ENCODE peak calls at places on chromosomes 2 and 18, in seven cellular contexts. One of them, this sample, is unnamed.

GRCh38 chr2:32068-32467 is 14.2 kb downstream of the FAM110C start:
- DNase-seq in NCI-H460: no peak
- DNase-seq in HEK293T: no peak
- DNase-seq in iris pigment epithelial cell: no peak
- DNase-seq in dermis microvascular lymphatic vessel endothelial cell: no peak
- DNase-seq in activated T-cell treated with anti-CD3 and anti-CD28 coated beads for 1 hour: no peak
- DNase-seq in sciatic nerve: no peak
- DNase-seq in this sample: no peak

GRCh38 chr2:152376968-152377367 is 42.0 kb downstream of the FMNL2 start:
- DNase-seq in iris pigment epithelial cell: no peak
- DNase-seq in dermis microvascular lymphatic vessel endothelial cell: peak
- DNase-seq in HEK293T: no peak
- DNase-seq in NCI-H460: no peak
- DNase-seq in sciatic nerve: no peak
- DNase-seq in activated T-cell treated with anti-CD3 and anti-CD28 coated beads for 1 hour: no peak
- DNase-seq in this sample: no peak

GRCh38 chr2:196442211-196442610 is 197.3 kb upstream of the CCDC150 start:
- DNase-seq in iris pigment epithelial cell: peak
- DNase-seq in HEK293T: no peak
- DNase-seq in NCI-H460: no peak
- DNase-seq in activated T-cell treated with anti-CD3 and anti-CD28 coated beads for 1 hour: no peak
- DNase-seq in dermis microvascular lymphatic vessel endothelial cell: no peak
- DNase-seq in sciatic nerve: no peak
- DNase-seq in this sample: no peak

GRCh38 chr2:104702451-104702850 is 151.5 kb upstream of the POU3F3 start:
- DNase-seq in NCI-H460: no peak
- DNase-seq in sciatic nerve: no peak
- DNase-seq in iris pigment epithelial cell: no peak
- DNase-seq in activated T-cell treated with anti-CD3 and anti-CD28 coated beads for 1 hour: no peak
- DNase-seq in dermis microvascular lymphatic vessel endothelial cell: no peak
- DNase-seq in HEK293T: peak
- DNase-seq in this sample: no peak

GRCh38 chr18:8610442-8610801 is 1.2 kb downstream of the RAB12 start:
- DNase-seq in sciatic nerve: no peak
- DNase-seq in NCI-H460: no peak
- DNase-seq in iris pigment epithelial cell: peak
- DNase-seq in HEK293T: no peak
- DNase-seq in activated T-cell treated with anti-CD3 and anti-CD28 coated beads for 1 hour: no peak
- DNase-seq in dermis microvascular lymphatic vessel endothelial cell: peak
- DNase-seq in this sample: peak

GRCh38 chr18:63105636-63106316 is 213.8 kb downstream of the BCL2 start:
- DNase-seq in sciatic nerve: no peak
- DNase-seq in HEK293T: no peak
- DNase-seq in NCI-H460: no peak
- DNase-seq in dermis microvascular lymphatic vessel endothelial cell: no peak
- DNase-seq in iris pigment epithelial cell: no peak
- DNase-seq in activated T-cell treated with anti-CD3 and anti-CD28 coated beads for 1 hour: no peak
- DNase-seq in this sample: no peak

GRCh38 chr18:44637210-44638051 is 43.3 kb upstream of the SETBP1 start:
- DNase-seq in dermis microvascular lymphatic vessel endothelial cell: no peak
- DNase-seq in HEK293T: no peak
- DNase-seq in sciatic nerve: no peak
- DNase-seq in iris pigment epithelial cell: peak
- DNase-seq in activated T-cell treated with anti-CD3 and anti-CD28 coated beads for 1 hour: no peak
- DNase-seq in NCI-H460: no peak
- DNase-seq in this sample: no peak

GRCh38 chr18:59232309-59233016 is 12.5 kb downstream of the GRP start:
- DNase-seq in iris pigment epithelial cell: no peak
- DNase-seq in HEK293T: no peak
- DNase-seq in sciatic nerve: no peak
- DNase-seq in activated T-cell treated with anti-CD3 and anti-CD28 coated beads for 1 hour: no peak
- DNase-seq in NCI-H460: no peak
- DNase-seq in dermis microvascular lymphatic vessel endothelial cell: no peak
- DNase-seq in this sample: no peak

GRCh38 chr2:18282026-18282425 is 278.4 kb downstream of the RDH14 start:
- DNase-seq in HEK293T: no peak
- DNase-seq in iris pigment epithelial cell: no peak
- DNase-seq in sciatic nerve: no peak
- DNase-seq in dermis microvascular lymphatic vessel endothelial cell: no peak
- DNase-seq in activated T-cell treated with anti-CD3 and anti-CD28 coated beads for 1 hour: no peak
- DNase-seq in NCI-H460: no peak
- DNase-seq in this sample: no peak

GRCh38 chr2:217993817-217994459 is 8.9 kb downstream of the TNS1 start:
- DNase-seq in NCI-H460: peak
- DNase-seq in dermis microvascular lymphatic vessel endothelial cell: peak
- DNase-seq in HEK293T: peak
- DNase-seq in sciatic nerve: peak
- DNase-seq in iris pigment epithelial cell: peak
- DNase-seq in activated T-cell treated with anti-CD3 and anti-CD28 coated beads for 1 hour: peak
- DNase-seq in this sample: peak

GRCh38 chr18:52499646-52500045 is 159.6 kb downstream of the DCC start:
- DNase-seq in NCI-H460: no peak
- DNase-seq in HEK293T: no peak
- DNase-seq in dermis microvascular lymphatic vessel endothelial cell: no peak
- DNase-seq in iris pigment epithelial cell: no peak
- DNase-seq in sciatic nerve: no peak
- DNase-seq in activated T-cell treated with anti-CD3 and anti-CD28 coated beads for 1 hour: no peak
- DNase-seq in this sample: no peak

GRCh38 chr18:55779711-55780590 is 192.0 kb upstream of the TCF4 start:
- DNase-seq in dermis microvascular lymphatic vessel endothelial cell: peak
- DNase-seq in HEK293T: peak
- DNase-seq in iris pigment epithelial cell: no peak
- DNase-seq in NCI-H460: no peak
- DNase-seq in activated T-cell treated with anti-CD3 and anti-CD28 coated beads for 1 hour: no peak
- DNase-seq in sciatic nerve: peak
- DNase-seq in this sample: peak

GRCh38 chr18:55354795-55355194 is 233.2 kb downstream of the TCF4 start:
- DNase-seq in activated T-cell treated with anti-CD3 and anti-CD28 coated beads for 1 hour: no peak
- DNase-seq in NCI-H460: no peak
- DNase-seq in sciatic nerve: no peak
- DNase-seq in iris pigment epithelial cell: peak
- DNase-seq in dermis microvascular lymphatic vessel endothelial cell: no peak
- DNase-seq in HEK293T: no peak
- DNase-seq in this sample: no peak

GRCh38 chr18:35542356-35542755 is 39.2 kb upstream of the GALNT1 start:
- DNase-seq in activated T-cell treated with anti-CD3 and anti-CD28 coated beads for 1 hour: no peak
- DNase-seq in iris pigment epithelial cell: no peak
- DNase-seq in dermis microvascular lymphatic vessel endothelial cell: no peak
- DNase-seq in HEK293T: no peak
- DNase-seq in NCI-H460: no peak
- DNase-seq in sciatic nerve: no peak
- DNase-seq in this sample: no peak

GRCh38 chr2:26913599-26914285 is 56.7 kb upstream of the MAPRE3 start:
- DNase-seq in iris pigment epithelial cell: peak
- DNase-seq in sciatic nerve: no peak
- DNase-seq in NCI-H460: no peak
- DNase-seq in dermis microvascular lymphatic vessel endothelial cell: no peak
- DNase-seq in HEK293T: no peak
- DNase-seq in activated T-cell treated with anti-CD3 and anti-CD28 coated beads for 1 hour: no peak
- DNase-seq in this sample: no peak

GRCh38 chr2:180449171-180449570 is 442.1 kb upstream of the CWC22 start:
- DNase-seq in activated T-cell treated with anti-CD3 and anti-CD28 coated beads for 1 hour: no peak
- DNase-seq in sciatic nerve: no peak
- DNase-seq in dermis microvascular lymphatic vessel endothelial cell: no peak
- DNase-seq in iris pigment epithelial cell: no peak
- DNase-seq in NCI-H460: no peak
- DNase-seq in HEK293T: no peak
- DNase-seq in this sample: no peak

GRCh38 chr18:2889761-2890192 is 43.0 kb downstream of the EMILIN2 start:
- DNase-seq in sciatic nerve: no peak
- DNase-seq in HEK293T: no peak
- DNase-seq in NCI-H460: no peak
- DNase-seq in dermis microvascular lymphatic vessel endothelial cell: no peak
- DNase-seq in iris pigment epithelial cell: no peak
- DNase-seq in activated T-cell treated with anti-CD3 and anti-CD28 coated beads for 1 hour: no peak
- DNase-seq in this sample: no peak

GRCh38 chr2:160956243-160956802 is 203.9 kb upstream of the TANK start:
- DNase-seq in sciatic nerve: no peak
- DNase-seq in dermis microvascular lymphatic vessel endothelial cell: no peak
- DNase-seq in NCI-H460: no peak
- DNase-seq in iris pigment epithelial cell: no peak
- DNase-seq in HEK293T: no peak
- DNase-seq in activated T-cell treated with anti-CD3 and anti-CD28 coated beads for 1 hour: no peak
- DNase-seq in this sample: peak

GRCh38 chr2:151032741-151033152 is 228.9 kb downstream of the RBM43 start:
- DNase-seq in dermis microvascular lymphatic vessel endothelial cell: no peak
- DNase-seq in activated T-cell treated with anti-CD3 and anti-CD28 coated beads for 1 hour: no peak
- DNase-seq in sciatic nerve: no peak
- DNase-seq in iris pigment epithelial cell: peak
- DNase-seq in NCI-H460: no peak
- DNase-seq in HEK293T: no peak
- DNase-seq in this sample: no peak

GRCh38 chr18:12744103-12744502 is 41.3 kb downstream of the PSMG2 start:
- DNase-seq in dermis microvascular lymphatic vessel endothelial cell: peak
- DNase-seq in sciatic nerve: no peak
- DNase-seq in NCI-H460: peak
- DNase-seq in HEK293T: no peak
- DNase-seq in iris pigment epithelial cell: peak
- DNase-seq in activated T-cell treated with anti-CD3 and anti-CD28 coated beads for 1 hour: no peak
- DNase-seq in this sample: no peak

GRCh38 chr2:200081221-200081620 is 125.8 kb downstream of the MAIP1 start:
- DNase-seq in NCI-H460: no peak
- DNase-seq in HEK293T: no peak
- DNase-seq in dermis microvascular lymphatic vessel endothelial cell: no peak
- DNase-seq in sciatic nerve: no peak
- DNase-seq in iris pigment epithelial cell: no peak
- DNase-seq in activated T-cell treated with anti-CD3 and anti-CD28 coated beads for 1 hour: no peak
- DNase-seq in this sample: no peak

GRCh38 chr2:52456759-52457377 is 1310.7 kb upstream of the CHAC2 start:
- DNase-seq in NCI-H460: no peak
- DNase-seq in activated T-cell treated with anti-CD3 and anti-CD28 coated beads for 1 hour: no peak
- DNase-seq in iris pigment epithelial cell: no peak
- DNase-seq in dermis microvascular lymphatic vessel endothelial cell: no peak
- DNase-seq in sciatic nerve: no peak
- DNase-seq in HEK293T: no peak
- DNase-seq in this sample: no peak

GRCh38 chr2:174339971-174340399 is 5.2 kb downstream of the SP9 start:
- DNase-seq in HEK293T: no peak
- DNase-seq in NCI-H460: no peak
- DNase-seq in activated T-cell treated with anti-CD3 and anti-CD28 coated beads for 1 hour: no peak
- DNase-seq in dermis microvascular lymphatic vessel endothelial cell: no peak
- DNase-seq in iris pigment epithelial cell: no peak
- DNase-seq in sciatic nerve: no peak
- DNase-seq in this sample: peak

GRCh38 chr18:26405190-26405781 is 143.1 kb downstream of the KCTD1 start:
- DNase-seq in HEK293T: peak
- DNase-seq in activated T-cell treated with anti-CD3 and anti-CD28 coated beads for 1 hour: no peak
- DNase-seq in NCI-H460: peak
- DNase-seq in dermis microvascular lymphatic vessel endothelial cell: peak
- DNase-seq in iris pigment epithelial cell: peak
- DNase-seq in sciatic nerve: no peak
- DNase-seq in this sample: peak

GRCh38 chr18:499351-500229 is 911 bp downstream of the COLEC12 start:
- DNase-seq in activated T-cell treated with anti-CD3 and anti-CD28 coated beads for 1 hour: no peak
- DNase-seq in iris pigment epithelial cell: peak
- DNase-seq in NCI-H460: no peak
- DNase-seq in sciatic nerve: no peak
- DNase-seq in dermis microvascular lymphatic vessel endothelial cell: peak
- DNase-seq in HEK293T: peak
- DNase-seq in this sample: peak

GRCh38 chr2:143229952-143230351 is 100.7 kb downstream of the ARHGAP15 start:
- DNase-seq in NCI-H460: no peak
- DNase-seq in dermis microvascular lymphatic vessel endothelial cell: no peak
- DNase-seq in sciatic nerve: no peak
- DNase-seq in HEK293T: no peak
- DNase-seq in iris pigment epithelial cell: no peak
- DNase-seq in activated T-cell treated with anti-CD3 and anti-CD28 coated beads for 1 hour: no peak
- DNase-seq in this sample: no peak

GRCh38 chr2:45652090-45653050 is 895 bp downstream of the PRKCE start:
- DNase-seq in sciatic nerve: peak
- DNase-seq in iris pigment epithelial cell: peak
- DNase-seq in activated T-cell treated with anti-CD3 and anti-CD28 coated beads for 1 hour: peak
- DNase-seq in dermis microvascular lymphatic vessel endothelial cell: peak
- DNase-seq in HEK293T: peak
- DNase-seq in NCI-H460: no peak
- DNase-seq in this sample: peak

GRCh38 chr2:235458839-235459273 is 35.0 kb upstream of the AGAP1 start:
- DNase-seq in NCI-H460: peak
- DNase-seq in iris pigment epithelial cell: peak
- DNase-seq in sciatic nerve: no peak
- DNase-seq in dermis microvascular lymphatic vessel endothelial cell: no peak
- DNase-seq in HEK293T: no peak
- DNase-seq in activated T-cell treated with anti-CD3 and anti-CD28 coated beads for 1 hour: no peak
- DNase-seq in this sample: peak

GRCh38 chr2:97745474-97746172 is 32.2 kb downstream of the ZAP70 start:
- DNase-seq in sciatic nerve: no peak
- DNase-seq in HEK293T: no peak
- DNase-seq in NCI-H460: no peak
- DNase-seq in activated T-cell treated with anti-CD3 and anti-CD28 coated beads for 1 hour: no peak
- DNase-seq in dermis microvascular lymphatic vessel endothelial cell: no peak
- DNase-seq in iris pigment epithelial cell: no peak
- DNase-seq in this sample: no peak

GRCh38 chr2:108570416-108570815 is 36.1 kb downstream of the LIMS1 start:
- DNase-seq in iris pigment epithelial cell: peak
- DNase-seq in activated T-cell treated with anti-CD3 and anti-CD28 coated beads for 1 hour: no peak
- DNase-seq in dermis microvascular lymphatic vessel endothelial cell: no peak
- DNase-seq in NCI-H460: no peak
- DNase-seq in HEK293T: no peak
- DNase-seq in sciatic nerve: no peak
- DNase-seq in this sample: no peak

GRCh38 chr2:221571391-221572179 is 519 bp downstream of the EPHA4 start:
- DNase-seq in iris pigment epithelial cell: peak
- DNase-seq in sciatic nerve: peak
- DNase-seq in NCI-H460: peak
- DNase-seq in activated T-cell treated with anti-CD3 and anti-CD28 coated beads for 1 hour: no peak
- DNase-seq in HEK293T: peak
- DNase-seq in dermis microvascular lymphatic vessel endothelial cell: peak
- DNase-seq in this sample: peak

GRCh38 chr2:189129971-189130370 is 49.6 kb downstream of the COL5A2 start:
- DNase-seq in dermis microvascular lymphatic vessel endothelial cell: no peak
- DNase-seq in activated T-cell treated with anti-CD3 and anti-CD28 coated beads for 1 hour: no peak
- DNase-seq in HEK293T: no peak
- DNase-seq in iris pigment epithelial cell: peak
- DNase-seq in sciatic nerve: no peak
- DNase-seq in NCI-H460: no peak
- DNase-seq in this sample: no peak

GRCh38 chr2:44716131-44716530 is 225.4 kb upstream of the SIX3 start:
- DNase-seq in NCI-H460: no peak
- DNase-seq in activated T-cell treated with anti-CD3 and anti-CD28 coated beads for 1 hour: no peak
- DNase-seq in sciatic nerve: no peak
- DNase-seq in iris pigment epithelial cell: no peak
- DNase-seq in dermis microvascular lymphatic vessel endothelial cell: no peak
- DNase-seq in HEK293T: no peak
- DNase-seq in this sample: no peak

This sample was measured in left ventricle myocardium superior.